ENCODE peak calls at places on chromosome 16, in five cellular contexts. V is IMR-90; O is body of pancreas; C is AG09309; B is CD8-positive, alpha-beta T cell. S is an unnamed sample.

GRCh38 chr16:89430436-89431157 is 59.8 kb downstream of the ANKRD11 start:
- DNase-seq in V (no peak), O (no peak), C (no peak), B (no peak), S (peak)

GRCh38 chr16:48687421-48688038 is 77.5 kb upstream of the N4BP1 start:
- DNase-seq in V (peak), O (peak), C (peak), B (no peak), S (peak)

GRCh38 chr16:4387769-4388168 is 16.1 kb downstream of the VASN start:
- DNase-seq in V (no peak), O (peak), C (no peak), B (no peak), S (no peak)

GRCh38 chr16:26195225-26195624 is 503.5 kb downstream of the HS3ST4 start:
- DNase-seq in V (no peak), O (no peak), C (no peak), B (no peak), S (no peak)

GRCh38 chr16:74053784-74054306 is 242.8 kb upstream of the PSMD7 start:
- DNase-seq in V (no peak), O (no peak), C (no peak), B (no peak), S (no peak)

GRCh38 chr16:72995151-72995881 is 52.6 kb downstream of the ZFHX3 start:
- DNase-seq in V (no peak), O (no peak), C (no peak), B (no peak), S (no peak)

GRCh38 chr16:49550666-49551065 is 177.1 kb downstream of the C16orf78 start:
- DNase-seq in V (no peak), O (no peak), C (no peak), B (no peak), S (no peak)

GRCh38 chr16:88197481-88198456 is 185.0 kb upstream of the ZNF469 start:
- DNase-seq in V (peak), O (no peak), C (no peak), B (no peak), S (no peak)

GRCh38 chr16:72857841-72858594 is 189.9 kb downstream of the ZFHX3 start:
- DNase-seq in V (no peak), O (no peak), C (no peak), B (no peak), S (no peak)

GRCh38 chr16:14307623-14308356 is 236.7 kb downstream of the MRTFB start:
- DNase-seq in V (no peak), O (peak), C (no peak), B (no peak), S (peak)

GRCh38 chr16:51971184-51971583 is 575.8 kb downstream of the TOX3 start:
- DNase-seq in V (peak), O (no peak), C (no peak), B (no peak), S (peak)

GRCh38 chr16:17155480-17155879 is 315.3 kb downstream of the XYLT1 start:
- DNase-seq in V (no peak), O (no peak), C (no peak), B (no peak), S (no peak)

GRCh38 chr16:4933433-4933832 is 3.5 kb downstream of the PPL start:
- DNase-seq in V (no peak), O (no peak), C (no peak), B (no peak), S (no peak)

GRCh38 chr16:85582177-85582888 is 30.8 kb upstream of the GSE1 start:
- DNase-seq in V (no peak), O (no peak), C (no peak), B (no peak), S (peak)

GRCh38 chr16:50680907-50681885 is at the start of gene SNX20:
- DNase-seq in V (no peak), O (no peak), C (no peak), B (peak), S (no peak)

GRCh38 chr16:84548971-84549844 is 44.7 kb upstream of the MEAK7 start:
- DNase-seq in V (no peak), O (no peak), C (no peak), B (peak), S (no peak)

GRCh38 chr16:5790512-5790911 is 692.9 kb upstream of the EEF2KMT start:
- DNase-seq in V (no peak), O (no peak), C (no peak), B (no peak), S (no peak)

GRCh38 chr16:49653577-49653976 is 202.3 kb downstream of the ZNF423 start:
- DNase-seq in V (no peak), O (no peak), C (no peak), B (no peak), S (no peak)

GRCh38 chr16:66515543-66516171 is 34.3 kb downstream of the TK2 start:
- DNase-seq in V (peak), O (no peak), C (no peak), B (no peak), S (peak)

GRCh38 chr16:59593256-59593655 is 859.1 kb upstream of the GOT2 start:
- DNase-seq in V (peak), O (no peak), C (peak), B (no peak), S (peak)

GRCh38 chr16:66618588-66618987 is 14.1 kb downstream of the CMTM3 start:
- DNase-seq in V (peak), O (no peak), C (peak), B (no peak), S (peak)

GRCh38 chr16:75266738-75267630 is 15.6 kb upstream of the BCAR1 start:
- DNase-seq in V (no peak), O (no peak), C (no peak), B (no peak), S (no peak)

GRCh38 chr16:53893731-53894435 is 189.9 kb downstream of the FTO start:
- DNase-seq in V (peak), O (no peak), C (peak), B (no peak), S (peak)

GRCh38 chr16:73204359-73205152 is 156.6 kb upstream of the ZFHX3 start:
- DNase-seq in V (no peak), O (no peak), C (no peak), B (no peak), S (no peak)

GRCh38 chr16:80946481-80946880 is 60.2 kb downstream of the CMC2 start:
- DNase-seq in V (no peak), O (no peak), C (no peak), B (no peak), S (no peak)

GRCh38 chr16:2299915-2300192 is 31.9 kb upstream of the RNPS1 start:
- DNase-seq in V (no peak), O (no peak), C (no peak), B (no peak), S (no peak)

GRCh38 chr16:8611886-8612595 is 9.5 kb upstream of the METTL22 start:
- DNase-seq in V (peak), O (no peak), C (no peak), B (no peak), S (no peak)